ENCODE peak calls at places on chromosomes 4 and X, in four cellular contexts. I is HepG2, N is A549, H is K562. G is an unnamed sample.

GRCh38 chrX:108304210-108304609 is 134.0 kb downstream of the COL4A6 start:
- DNase-seq in I (no peak), N (no peak), H (peak; percentile 18), G (no peak)

GRCh38 chr4:40546506-40546905 is 83.2 kb downstream of the RBM47 start:
- DNase-seq in I (peak; percentile 57), N (no peak), H (no peak), G (no peak)

GRCh38 chrX:55787063-55787462 is 69.5 kb downstream of the RRAGB start:
- DNase-seq in I (no peak), N (no peak), H (no peak), G (no peak)

GRCh38 chr4:176274441-176274840 is 5.4 kb upstream of the ASB5 start:
- DNase-seq in I (no peak), N (no peak), H (no peak), G (no peak)

GRCh38 chr4:153233761-153234371 is 29.6 kb downstream of the TRIM2 start:
- DNase-seq in I (no peak), N (peak; percentile 28), H (no peak), G (no peak)

GRCh38 chr4:142953171-142953570 is 107.1 kb upstream of the INPP4B start:
- DNase-seq in I (no peak), N (no peak), H (no peak), G (no peak)

GRCh38 chr4:114012749-114013148 is 33.3 kb upstream of the ARSJ start:
- DNase-seq in I (no peak), N (no peak), H (no peak), G (no peak)

GRCh38 chr4:189090174-189090814 is 850.4 kb upstream of the FRG1 start:
- DNase-seq in I (peak; percentile 1), N (peak; percentile 13), H (no peak), G (peak; percentile 46)

GRCh38 chr4:93809773-93810172 is 18.8 kb upstream of the ATOH1 start:
- DNase-seq in I (no peak), N (no peak), H (no peak), G (no peak)

GRCh38 chr4:118352843-118353373 is at the start of gene PRSS12:
- DNase-seq in I (peak; percentile 28), N (peak; percentile 47), H (peak; percentile 51), G (peak; percentile 87)

GRCh38 chrX:153226344-153227190 is 47.5 kb downstream of the MAGEA1 start:
- DNase-seq in I (no peak), N (no peak), H (peak; percentile 93), G (peak; percentile 91)

GRCh38 chrX:48459483-48459882 is 10.6 kb downstream of the SLC38A5 start:
- DNase-seq in I (no peak), N (no peak), H (no peak), G (no peak)

GRCh38 chrX:134688181-134688580 is 29.9 kb upstream of the PLAC1 start:
- DNase-seq in I (no peak), N (no peak), H (no peak), G (no peak)

GRCh38 chr4:169948271-169948670 is 77.9 kb downstream of the MFAP3L start:
- DNase-seq in I (no peak), N (no peak), H (no peak), G (no peak)

GRCh38 chr4:152860057-152860456 is 76.1 kb upstream of the FHDC1 start:
- DNase-seq in I (no peak), N (no peak), H (no peak), G (no peak)

GRCh38 chr4:168152837-168153500 is 60.6 kb downstream of the ANXA10 start:
- DNase-seq in I (no peak), N (no peak), H (no peak), G (no peak)

GRCh38 chr4:169385356-169385755 is 114.6 kb upstream of the SH3RF1 start:
- DNase-seq in I (no peak), N (no peak), H (no peak), G (no peak)

GRCh38 chr4:58849026-58849425 is 1738.8 kb upstream of the IGFBP7 start:
- DNase-seq in I (no peak), N (no peak), H (no peak), G (no peak)

GRCh38 chr4:175536852-175537453 is 275.1 kb downstream of the GPM6A start:
- DNase-seq in I (peak; percentile 35), N (peak; percentile 26), H (peak; percentile 10), G (no peak)

DNA sequence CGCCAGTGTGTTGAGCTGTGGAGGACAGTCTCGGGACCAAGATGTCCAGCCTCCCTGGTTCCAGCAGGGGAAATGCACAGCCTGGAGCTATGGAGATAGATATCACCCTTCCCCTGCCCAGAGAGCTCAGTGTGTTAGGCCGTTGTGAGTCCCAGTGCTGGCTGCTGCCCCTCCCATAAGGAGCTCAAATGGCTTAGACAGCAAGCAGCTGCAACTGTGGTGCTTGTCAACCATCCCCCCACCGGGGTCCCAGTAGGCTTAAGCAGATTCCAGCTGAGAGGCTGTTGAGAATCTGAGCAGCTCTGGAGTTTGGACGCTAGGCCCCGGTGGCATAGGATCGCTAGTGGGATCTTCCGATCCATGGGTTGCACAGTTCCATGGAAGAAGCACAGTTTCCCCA is 181.8 kb upstream of the POF1B start:
- DNase-seq in I (no peak), N (no peak), H (no peak), G (no peak)
- TF ChIP-seq HMGXB4 in I (no peak), N (no peak), H (no peak), G (no peak)

GRCh38 chrX:69028761-69029120 is 136.5 kb downstream of the PJA1 start:
- DNase-seq in I (no peak), N (no peak), H (no peak), G (no peak)

GRCh38 chrX:69028006-69028760 is 137.1 kb downstream of the PJA1 start:
- DNase-seq in I (no peak), N (no peak), H (no peak), G (no peak)

GRCh38 chrX:69031181-69031580 is 134.1 kb downstream of the PJA1 start:
- DNase-seq in I (peak; percentile 6), N (no peak), H (no peak), G (peak; percentile 43)

GRCh38 chrX:69031971-69032391 is 133.3 kb downstream of the PJA1 start:
- DNase-seq in I (no peak), N (no peak), H (no peak), G (no peak)

DNA sequence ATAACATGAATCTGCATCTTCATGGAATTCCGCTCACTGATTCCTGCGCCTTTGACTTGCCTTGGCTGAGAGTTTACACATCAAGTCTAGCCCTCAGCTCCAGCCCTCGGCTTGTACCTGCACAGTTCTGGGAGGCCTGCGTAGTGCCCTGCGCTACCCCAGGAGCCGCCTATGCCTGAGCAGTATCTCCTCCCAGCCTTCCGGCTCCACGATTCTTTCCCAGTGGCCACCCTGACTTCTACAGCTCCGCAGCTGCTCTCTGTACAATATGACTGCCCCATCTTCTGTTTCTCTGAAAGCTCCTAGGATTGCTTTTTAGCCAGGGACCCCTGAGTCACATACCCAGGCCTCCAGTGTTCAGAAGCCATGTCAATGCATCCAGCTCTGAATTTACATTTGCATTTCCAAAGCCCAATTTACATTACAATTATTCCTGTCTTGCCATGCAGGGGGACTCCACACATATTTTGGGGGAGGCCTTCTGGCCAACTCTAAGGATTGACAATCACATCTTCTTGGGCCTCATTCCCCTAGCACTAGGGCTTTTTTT is 135.5 kb downstream of the PJA1 start:
- DNase-seq in I (no peak), N (no peak), H (no peak), G (no peak)
- TF ChIP-seq HMGXB4 in I (no peak), N (no peak), H (no peak), G (no peak)

DNA sequence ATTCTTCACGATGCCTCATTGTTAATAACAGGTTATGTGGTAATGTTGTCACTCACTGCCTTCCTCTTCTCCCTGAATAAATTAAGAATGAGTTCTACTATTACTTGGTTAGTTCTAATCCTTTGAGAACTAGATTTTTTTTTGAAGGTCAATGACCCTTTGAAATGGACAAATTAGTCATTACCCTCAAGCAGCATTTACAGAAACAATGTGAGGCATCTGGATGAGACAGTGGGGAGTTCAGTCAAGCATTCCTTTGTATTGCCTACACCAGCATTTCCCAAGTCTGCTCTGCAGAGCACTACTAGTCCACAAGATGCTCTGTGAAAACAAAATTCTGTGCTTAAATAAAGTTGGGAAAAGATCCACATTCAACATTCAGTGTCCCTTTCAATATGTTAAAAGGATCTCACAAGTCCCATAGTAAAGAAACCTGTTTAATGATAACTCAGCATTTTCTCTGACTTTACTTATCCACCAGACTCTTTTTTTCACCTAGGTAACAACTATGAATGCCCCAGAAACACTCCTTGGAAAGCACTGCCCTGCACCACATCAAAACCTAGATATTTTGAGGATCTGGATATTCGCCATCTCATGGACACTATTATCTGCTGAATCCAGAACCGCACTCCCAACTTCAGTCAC is 60.6 kb downstream of the CHRDL1 start:
- DNase-seq in I (no peak), N (no peak), H (no peak), G (no peak)
- TF ChIP-seq HMGXB4 in I (no peak), N (no peak), H (no peak), G (no peak)

DNA sequence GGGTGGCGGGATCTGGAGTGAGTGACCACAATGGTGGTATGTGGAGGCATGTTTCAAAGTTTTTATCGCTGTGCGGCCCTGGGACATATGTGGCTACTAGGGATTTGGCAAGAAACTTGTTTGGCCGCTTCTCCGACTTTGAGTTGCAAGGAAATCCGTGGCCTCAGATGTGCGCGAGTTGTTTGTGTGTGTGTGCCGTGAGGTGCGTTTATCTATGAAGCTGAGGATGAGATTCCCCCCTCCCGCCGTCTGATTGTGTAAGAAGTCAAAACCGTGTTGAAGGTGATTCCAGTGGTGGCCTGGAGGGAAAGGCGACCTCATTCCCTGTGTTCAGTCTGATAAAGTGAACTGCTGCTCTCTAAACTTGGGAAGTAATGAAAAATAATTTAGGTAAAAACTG is 1.5 kb downstream of the JADE3 start:
- DNase-seq in I (peak; percentile 39), N (no peak), H (no peak), G (no peak)
- TF ChIP-seq HMGXB4 in I (no peak), N (no peak), H (no peak), G (no peak)

GRCh38 chrX:30592846-30593245 is 15.3 kb upstream of the TASL start:
- DNase-seq in I (no peak), N (no peak), H (no peak), G (no peak)

GRCh38 chrX:30593435-30594200 is 16.1 kb upstream of the TASL start:
- DNase-seq in I (peak; percentile 7), N (no peak), H (no peak), G (peak; percentile 14)

DNA sequence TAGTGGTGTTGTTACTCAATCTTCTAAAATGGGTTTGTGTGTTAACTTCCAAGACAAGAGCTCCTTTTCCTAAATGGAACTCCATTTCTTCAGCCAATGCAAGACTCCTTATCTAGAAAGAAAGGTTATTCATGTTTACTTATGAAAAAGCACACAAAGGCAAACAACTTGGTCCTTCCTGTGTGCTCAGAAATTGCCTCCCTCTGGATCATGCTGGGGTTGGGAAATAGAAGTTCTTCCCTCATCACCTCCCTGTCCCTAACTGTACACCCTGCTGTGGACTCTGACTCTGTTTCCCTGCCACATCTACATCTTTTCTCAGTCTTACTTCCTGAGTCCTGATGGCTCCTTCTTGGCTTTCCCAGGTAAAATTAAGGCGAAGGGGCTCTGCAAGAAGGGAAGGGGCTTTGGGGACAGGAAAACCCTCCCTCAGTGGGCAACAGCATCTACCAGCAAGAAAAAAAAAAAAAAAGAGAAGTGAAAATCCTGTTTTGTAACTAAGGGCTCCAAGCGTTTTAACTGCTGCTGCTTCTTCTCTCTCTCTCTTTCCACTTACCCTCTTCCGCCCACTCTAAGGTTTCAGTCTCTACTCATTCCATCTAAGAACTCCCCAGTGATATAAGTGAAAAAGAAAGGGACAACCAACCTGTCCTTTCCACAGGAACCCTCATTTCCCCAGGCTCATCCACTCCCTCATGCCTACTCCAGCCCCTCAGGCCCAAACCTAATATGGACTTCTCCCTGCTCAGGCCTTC is 19.9 kb upstream of the TASL start:
- DNase-seq in I (no peak), N (no peak), H (no peak), G (no peak)
- TF ChIP-seq HMGXB4 in I (no peak), N (no peak), H (no peak), G (no peak)

GRCh38 chr4:145679991-145680455 is at the start of gene C4orf51:
- DNase-seq in I (peak; percentile 10), N (no peak), H (no peak), G (no peak)
- TF ChIP-seq HMGXB4 in I (no peak), N (no peak), H (no peak), G (no peak)